ENCODE peak calls at places on chromosome 17, in four cellular contexts. S is upper lobe of right lung, P is PC-3, F is heart right ventricle. C is an unnamed sample.

GRCh38 chr17:31216053-31216751 is 80.8 kb downstream of the OMG start:
- DNase-seq in S (no peak), P (peak; percentile 62), F (no peak), C (no peak)

GRCh38 chr17:75152523-75152922 is 1.8 kb downstream of the JPT1 start:
- DNase-seq in S (no peak), P (peak; percentile 19), F (no peak), C (no peak)

GRCh38 chr17:29619251-29619650 is 3.5 kb downstream of the CORO6 start:
- DNase-seq in S (peak; percentile 43), P (no peak), F (no peak), C (no peak)

GRCh38 chr17:48621410-48622387 is 4.5 kb downstream of the HOXB9 start:
- DNase-seq in S (no peak), P (no peak), F (no peak), C (no peak)

GRCh38 chr17:80864751-80865150 is 126.9 kb upstream of the CHMP6 start:
- DNase-seq in S (no peak), P (no peak), F (no peak), C (no peak)

GRCh38 chr17:7988750-7989178 is 13.7 kb upstream of the GUCY2D start:
- DNase-seq in S (no peak), P (peak; percentile 92), F (no peak), C (no peak)

GRCh38 chr17:15996322-15996721 is 3.2 kb downstream of the ZSWIM7 start:
- DNase-seq in S (no peak), P (no peak), F (no peak), C (no peak)

GRCh38 chr17:9298776-9299295 is 276.8 kb downstream of the STX8 start:
- DNase-seq in S (no peak), P (no peak), F (no peak), C (no peak)

GRCh38 chr17:49914664-49915063 is 54.3 kb upstream of the DLX4 start:
- DNase-seq in S (no peak), P (no peak), F (no peak), C (no peak)

GRCh38 chr17:62162898-62163297 is 97.8 kb upstream of the MED13 start:
- DNase-seq in S (no peak), P (no peak), F (no peak), C (no peak)

GRCh38 chr17:64354824-64355535 is 35.7 kb downstream of the PECAM1 start:
- DNase-seq in S (peak; percentile 28), P (no peak), F (no peak), C (no peak)

GRCh38 chr17:4555863-4556646 is 871 bp upstream of the MYBBP1A start:
- DNase-seq in S (peak; percentile 51), P (no peak), F (no peak), C (no peak)

GRCh38 chr17:28279411-28279810 is 39.6 kb upstream of the TMEM97 start:
- DNase-seq in S (no peak), P (no peak), F (no peak), C (no peak)

GRCh38 chr17:31096106-31096436 is 1.3 kb downstream of the NF1 start:
- DNase-seq in S (no peak), P (peak; percentile 1), F (no peak), C (no peak)

GRCh38 chr17:34465756-34466155 is 102.7 kb upstream of the CCL1 start:
- DNase-seq in S (no peak), P (no peak), F (no peak), C (no peak)

GRCh38 chr17:8056232-8056975 is 17.5 kb downstream of the ALOX15B start:
- DNase-seq in S (peak; percentile 78), P (peak; percentile 88), F (no peak), C (peak; percentile 44)

GRCh38 chr17:19398301-19399181 is 11.6 kb upstream of the MFAP4 start:
- DNase-seq in S (peak; percentile 76), P (peak; percentile 79), F (peak; percentile 43), C (no peak)

GRCh38 chr17:75630071-75630917 is 2.9 kb upstream of the SMIM5 start:
- DNase-seq in S (no peak), P (no peak), F (no peak), C (no peak)

GRCh38 chr17:44200478-44201155 is 933 bp upstream of the ATXN7L3 start:
- DNase-seq in S (no peak), P (no peak), F (no peak), C (no peak)

GRCh38 chr17:4941027-4941610 is 1.1 kb downstream of the RNF167 start:
- DNase-seq in S (no peak), P (no peak), F (no peak), C (no peak)

GRCh38 chr17:79954281-79955166 is 81.1 kb downstream of the TBC1D16 start:
- DNase-seq in S (peak; percentile 51), P (no peak), F (no peak), C (no peak)

GRCh38 chr17:52606098-52606497 is 447.6 kb upstream of the CA10 start:
- DNase-seq in S (no peak), P (peak; percentile 58), F (no peak), C (peak; percentile 5)

GRCh38 chr17:61133853-61134252 is 265.8 kb upstream of the TBX2 start:
- DNase-seq in S (no peak), P (no peak), F (no peak), C (no peak)

GRCh38 chr17:40312893-40313659 is 4.1 kb downstream of the RARA start:
- DNase-seq in S (no peak), P (no peak), F (no peak), C (no peak)

GRCh38 chr17:16653367-16654041 is at the start of gene ZNF624:
- DNase-seq in S (peak; percentile 98), P (peak; percentile 99), F (peak; percentile 98), C (peak; percentile 59)

GRCh38 chr17:2594657-2595085 is 1.2 kb downstream of the PAFAH1B1 start:
- DNase-seq in S (no peak), P (no peak), F (no peak), C (no peak)

GRCh38 chr17:41516147-41516827 is 2.4 kb downstream of the KRT15 start:
- DNase-seq in S (no peak), P (no peak), F (no peak), C (no peak)

GRCh38 chr17:80104321-80104955 is 3.1 kb downstream of the GAA start:
- DNase-seq in S (no peak), P (no peak), F (no peak), C (no peak)

GRCh38 chr17:55440391-55440790 is 18.8 kb upstream of the MMD start:
- DNase-seq in S (no peak), P (no peak), F (no peak), C (no peak)

GRCh38 chr17:32813021-32813420 is 63.9 kb downstream of the MYO1D start:
- DNase-seq in S (no peak), P (peak; percentile 34), F (no peak), C (no peak)

GRCh38 chr17:17345686-17346427 is 42.7 kb downstream of the NT5M start:
- DNase-seq in S (peak; percentile 40), P (no peak), F (no peak), C (no peak)

GRCh38 chr17:67272312-67273050 is 27.5 kb upstream of the HELZ start:
- DNase-seq in S (no peak), P (no peak), F (no peak), C (no peak)
- TF ChIP-seq CTCF in S (peak; percentile 19), P (peak; percentile 19), F (no peak), C (peak; percentile 25)

DNA sequence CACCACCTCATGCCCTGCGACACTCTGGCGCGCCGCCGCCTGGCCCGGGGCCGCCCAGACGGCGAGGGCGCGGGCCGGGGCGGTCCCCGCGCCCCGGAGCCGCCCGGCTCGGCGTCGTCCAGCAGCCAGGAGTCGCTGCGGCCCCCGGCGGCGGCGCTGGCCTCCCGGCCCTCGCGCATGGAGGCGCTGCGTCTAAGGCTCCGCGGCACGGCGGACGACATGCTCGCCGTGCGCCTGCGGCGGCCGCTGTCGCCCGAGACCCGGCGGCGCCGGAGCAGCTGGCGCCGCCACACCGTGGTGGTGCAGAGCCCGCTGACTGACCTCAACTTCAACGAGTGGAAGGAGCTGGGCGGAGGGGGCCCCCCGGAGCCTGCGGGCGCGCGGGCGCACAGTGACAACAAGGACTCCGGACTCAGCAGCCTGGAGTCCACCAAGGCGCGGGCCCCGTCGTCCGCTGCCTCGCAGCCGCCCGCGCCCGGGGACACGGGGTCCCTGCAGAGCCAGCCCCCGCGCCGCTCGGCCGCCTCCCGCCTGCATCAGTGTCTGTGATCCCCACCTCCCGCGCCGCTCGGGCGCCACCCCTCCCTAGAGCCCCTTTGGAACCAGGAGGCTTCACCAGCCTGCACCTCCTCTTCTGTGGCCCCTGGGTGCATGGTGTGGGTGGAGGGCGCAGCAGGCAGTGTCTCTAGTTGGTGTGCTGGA is 82.3 kb downstream of the ARHGAP23 start:
- DNase-seq in S (no peak), P (no peak), F (peak; percentile 43), C (no peak)
- H3K4me3 ChIP-seq in S (no peak overlapping the region), P (no peak overlapping the region), F (no peak overlapping the region), C (no peak overlapping the region)

GRCh38 chr17:13562271-13562800 is 39.4 kb downstream of the HS3ST3A1 start:
- DNase-seq in S (no peak), P (peak; percentile 90), F (no peak), C (peak; percentile 93)

GRCh38 chr17:13560935-13561334 is 40.8 kb downstream of the HS3ST3A1 start:
- DNase-seq in S (no peak), P (no peak), F (no peak), C (no peak)

GRCh38 chr17:13557077-13557476 is 44.7 kb downstream of the HS3ST3A1 start:
- DNase-seq in S (no peak), P (peak; percentile 40), F (no peak), C (no peak)

GRCh38 chr17:13561606-13562270 is 40.0 kb downstream of the HS3ST3A1 start:
- DNase-seq in S (no peak), P (no peak), F (no peak), C (no peak)

GRCh38 chr17:13558588-13558987 is 43.1 kb downstream of the HS3ST3A1 start:
- DNase-seq in S (no peak), P (no peak), F (no peak), C (no peak)
- TF ChIP-seq CTCF in S (no peak), P (no peak), F (no peak), C (no peak)

GRCh38 chr17:77929871-77930436 is 28.5 kb upstream of the TNRC6C start:
- DNase-seq in S (no peak), P (no peak), F (no peak), C (no peak)

GRCh38 chr17:77936881-77937280 is 21.6 kb upstream of the TNRC6C start:
- DNase-seq in S (no peak), P (no peak), F (no peak), C (no peak)

GRCh38 chr17:77933777-77934398 is 24.6 kb upstream of the TNRC6C start:
- DNase-seq in S (no peak), P (no peak), F (no peak), C (no peak)

GRCh38 chr17:77930780-77931768 is 27.4 kb upstream of the TNRC6C start:
- DNase-seq in S (no peak), P (no peak), F (no peak), C (no peak)

GRCh38 chr17:77935121-77935571 is 23.4 kb upstream of the TNRC6C start:
- DNase-seq in S (no peak), P (no peak), F (no peak), C (no peak)
- H3K4me3 ChIP-seq in S (no peak overlapping the region), P (no peak overlapping the region), F (no peak overlapping the region), C (no peak overlapping the region)

DNA sequence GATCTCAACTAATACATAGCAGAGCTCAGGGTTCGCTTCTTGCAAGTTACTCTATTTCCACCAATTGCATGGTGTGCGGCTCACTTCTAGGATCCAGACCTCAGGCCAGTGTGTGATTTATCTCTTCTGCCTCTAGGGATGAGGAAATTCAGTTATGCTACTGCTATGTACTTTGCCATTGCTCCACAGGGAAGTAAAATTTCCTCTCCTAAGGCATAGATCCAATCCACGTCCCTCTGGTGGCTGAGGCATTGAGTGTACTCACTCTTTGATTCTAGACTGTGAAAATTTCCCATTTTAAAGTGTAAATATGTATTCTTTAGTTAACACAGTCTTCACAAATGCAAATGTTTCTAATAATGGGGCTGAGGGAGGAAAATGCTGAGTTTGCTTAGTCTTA is 214.1 kb downstream of the HS3ST3B1 start:
- DNase-seq in S (no peak), P (no peak), F (no peak), C (no peak)
- TF ChIP-seq CTCF in S (no peak), P (no peak), F (no peak), C (no peak)

C was measured in kidney epithelial cell.